ENCODE peak calls at places on chromosome 4, in seven cellular contexts. B is ovary, Q is cardiac muscle cell, G is WERI-Rb-1, K is cardiac fibroblast, F is fibroblast of pulmonary artery, N is body of pancreas. C is an unnamed sample.

GRCh38 chr4:188778880-188779279 is 639.6 kb downstream of the TRIML1 start:
- DNase-seq in B (no peak), Q (no peak), G (no peak), K (peak), F (peak), N (no peak), C (peak)

GRCh38 chr4:113869743-113870375 is 108.3 kb upstream of the CAMK2D start:
- DNase-seq in B (no peak), Q (no peak), G (no peak), K (peak), F (peak), N (no peak), C (peak)

GRCh38 chr4:78152795-78153194 is 95.7 kb downstream of the FRAS1 start:
- DNase-seq in B (no peak), Q (no peak), G (no peak), K (no peak), F (no peak), N (no peak), C (no peak)

GRCh38 chr4:2250003-2250763 is 8.3 kb upstream of the HAUS3 start:
- DNase-seq in B (peak), Q (no peak), G (no peak), K (no peak), F (no peak), N (no peak), C (no peak)

GRCh38 chr4:118948545-118949144 is 60.0 kb downstream of the SYNPO2 start:
- DNase-seq in B (no peak), Q (no peak), G (no peak), K (peak), F (no peak), N (no peak), C (no peak)

GRCh38 chr4:117740736-117741135 is 293.6 kb upstream of the NDST3 start:
- DNase-seq in B (no peak), Q (no peak), G (no peak), K (no peak), F (no peak), N (no peak), C (no peak)

GRCh38 chr4:145177511-145177905 is 2.9 kb downstream of the OTUD4 start:
- DNase-seq in B (no peak), Q (peak), G (no peak), K (peak), F (peak), N (no peak), C (no peak)

GRCh38 chr4:150033937-150034336 is 44.3 kb upstream of the DCLK2 start:
- DNase-seq in B (no peak), Q (peak), G (no peak), K (peak), F (peak), N (peak), C (no peak)

GRCh38 chr4:22515888-22516541 is at the start of gene ADGRA3:
- DNase-seq in B (peak), Q (peak), G (peak), K (peak), F (peak), N (peak), C (no peak)

DNA sequence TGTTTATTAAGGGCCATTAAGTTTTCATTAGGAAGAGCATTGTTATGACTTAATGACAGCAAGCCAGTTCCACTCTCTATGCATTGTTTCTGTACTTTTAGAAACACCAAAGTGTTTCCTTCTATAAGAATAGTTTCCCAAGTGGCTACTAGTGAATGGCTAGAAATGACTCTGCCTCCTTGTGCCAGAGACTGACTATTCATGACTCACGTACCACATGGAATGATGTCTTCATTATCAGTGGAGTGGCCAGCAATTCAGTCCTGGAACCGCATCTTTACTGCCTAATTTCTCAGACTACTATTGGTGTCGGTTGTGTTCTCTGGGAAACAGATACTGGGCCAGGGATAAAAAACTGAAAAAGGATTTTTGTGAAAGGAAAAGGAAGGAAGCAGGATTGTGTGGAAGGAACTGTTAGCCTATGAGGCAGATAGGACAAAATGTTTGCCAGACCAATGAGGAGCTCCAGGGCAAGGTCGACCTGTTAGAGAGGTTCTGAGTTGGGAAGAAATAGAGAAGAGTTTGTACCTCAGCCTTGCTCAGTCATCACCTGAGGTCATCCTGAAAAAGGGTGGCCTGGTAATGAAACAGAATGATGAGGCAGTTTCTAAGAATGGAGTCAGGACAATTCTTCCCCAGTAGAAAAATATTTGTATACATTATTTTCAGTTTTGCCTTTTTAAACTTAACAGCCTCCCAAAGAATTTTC is 218.6 kb downstream of the SPCS3 start:
- DNase-seq in B (no peak), Q (peak), G (no peak), K (peak), F (peak), N (no peak), C (no peak)
- H3K4me3 ChIP-seq in B (no peak), Q (no peak), G (no peak), K (no peak), F (no peak), N (no peak), C (no peak)

DNA sequence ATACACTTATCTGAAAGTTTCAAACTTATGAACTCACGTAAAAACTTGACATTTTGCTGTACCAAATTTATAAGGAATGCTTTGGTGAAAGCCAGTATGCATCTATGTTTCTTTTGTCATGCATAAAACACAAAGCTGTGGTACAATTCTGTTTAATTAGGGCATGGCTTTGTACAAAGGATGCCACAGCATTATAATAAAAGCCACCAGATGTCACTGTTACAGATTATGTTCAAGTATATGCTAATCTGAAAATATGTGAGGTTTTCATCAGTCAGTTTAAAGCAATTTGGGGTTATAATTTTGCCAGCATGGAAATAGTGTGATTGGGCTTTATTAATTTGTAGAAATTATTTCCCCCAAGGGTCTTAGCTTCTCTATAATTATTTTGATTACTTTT is 69.0 kb downstream of the ATOH1 start:
- DNase-seq in B (no peak), Q (peak), G (no peak), K (peak), F (peak), N (no peak), C (no peak)
- TF ChIP-seq CTCF in B (no peak), Q (no peak), G (peak), K (no peak), F (peak), N (no peak), C (peak)

GRCh38 chr4:26788341-26788733 is 72.3 kb upstream of the STIM2 start:
- DNase-seq in B (no peak), Q (no peak), G (no peak), K (no peak), F (no peak), N (no peak), C (no peak)
- H3K4me3 ChIP-seq in B (no peak), Q (no peak), G (no peak), K (no peak), F (no peak), N (no peak), C (no peak)

DNA sequence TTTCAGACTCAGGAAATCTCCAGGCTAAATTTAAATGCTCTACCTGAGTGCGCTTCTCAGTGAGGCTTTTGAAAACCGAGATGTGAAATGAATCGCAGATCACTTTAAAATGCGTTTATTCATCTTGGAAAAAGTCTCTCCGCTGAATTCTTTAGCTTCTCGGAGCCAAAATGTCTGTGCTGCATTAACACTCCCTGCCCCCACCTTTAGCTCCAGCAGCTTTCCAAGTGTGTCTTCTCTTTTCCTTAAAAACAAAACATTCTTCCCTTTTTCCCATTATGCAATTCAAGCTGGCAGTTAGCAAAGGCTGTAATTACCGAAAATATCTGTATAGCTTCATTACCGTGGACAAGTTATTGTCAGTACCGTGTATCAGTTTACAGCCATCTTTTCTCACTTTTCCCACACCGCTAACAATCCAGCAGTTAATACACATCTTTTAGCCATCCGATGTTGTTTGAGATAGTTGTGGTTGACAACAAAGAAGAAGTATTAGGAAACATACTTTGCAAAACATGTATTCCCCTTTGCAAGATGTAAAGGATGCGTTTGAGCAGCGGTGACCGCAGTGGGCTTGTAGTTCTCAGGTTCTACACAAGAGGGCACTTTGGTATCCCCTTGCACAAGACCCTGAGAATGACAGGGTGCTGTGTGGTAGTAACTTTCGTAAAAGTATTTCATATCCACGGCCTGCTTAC is 136.1 kb upstream of the STX18 start:
- DNase-seq in B (no peak), Q (peak), G (peak), K (peak), F (peak), N (no peak), C (no peak)
- TF ChIP-seq CTCF in B (no peak), Q (peak), G (peak), K (peak), F (peak), N (no peak), C (peak)

DNA sequence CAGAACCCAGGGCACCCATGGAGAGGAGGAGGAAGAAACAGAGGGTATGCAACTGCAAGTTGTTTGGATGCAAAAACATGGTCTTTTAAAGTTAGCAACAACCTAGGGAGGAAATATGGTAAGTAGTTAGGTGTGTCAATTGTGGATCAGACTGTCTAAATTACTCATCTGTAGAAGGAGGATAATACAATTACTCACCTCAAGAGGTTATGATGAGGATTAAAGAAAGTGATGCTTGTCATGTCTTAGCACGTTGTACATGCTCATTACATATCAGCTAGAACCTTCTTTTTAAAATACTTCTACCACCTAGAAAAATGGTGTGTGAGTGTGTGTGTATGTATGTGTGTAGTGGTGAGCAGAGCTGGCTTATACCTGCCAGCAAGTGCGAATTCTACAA is 2.3 kb upstream of the C1QTNF7 start:
- DNase-seq in B (no peak), Q (no peak), G (no peak), K (no peak), F (no peak), N (no peak), C (no peak)
- H3K4me3 ChIP-seq in B (no peak), Q (no peak), G (no peak), K (no peak), F (no peak), N (no peak), C (no peak)

DNA sequence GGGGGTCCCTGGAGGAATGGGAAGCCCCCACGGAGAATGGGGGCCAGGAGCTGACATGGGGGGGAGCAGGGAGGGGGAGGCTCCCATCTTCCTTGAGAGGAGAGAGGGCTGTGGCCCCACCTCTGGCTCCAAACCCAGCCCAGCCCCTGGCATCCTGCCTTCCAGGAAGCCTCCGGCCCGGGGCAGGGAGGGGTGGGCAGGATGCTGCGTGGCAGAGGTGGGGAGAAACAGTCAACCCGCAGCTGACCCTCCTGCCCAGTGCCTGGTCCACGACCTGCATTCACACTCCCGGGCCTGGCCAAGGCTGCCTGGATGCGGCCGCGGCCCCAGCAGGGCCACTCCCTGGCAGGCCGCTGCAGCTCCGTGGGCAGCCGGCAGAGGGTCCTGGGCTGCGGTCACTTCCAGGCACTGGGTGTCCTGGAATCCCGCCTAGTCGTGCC is 39.0 kb downstream of the CPLX1 start:
- DNase-seq in B (peak), Q (no peak), G (no peak), K (no peak), F (no peak), N (no peak), C (no peak)
- TF ChIP-seq CTCF in B (peak), Q (peak), G (no peak), K (peak), F (no peak), N (no peak), C (peak)

DNA sequence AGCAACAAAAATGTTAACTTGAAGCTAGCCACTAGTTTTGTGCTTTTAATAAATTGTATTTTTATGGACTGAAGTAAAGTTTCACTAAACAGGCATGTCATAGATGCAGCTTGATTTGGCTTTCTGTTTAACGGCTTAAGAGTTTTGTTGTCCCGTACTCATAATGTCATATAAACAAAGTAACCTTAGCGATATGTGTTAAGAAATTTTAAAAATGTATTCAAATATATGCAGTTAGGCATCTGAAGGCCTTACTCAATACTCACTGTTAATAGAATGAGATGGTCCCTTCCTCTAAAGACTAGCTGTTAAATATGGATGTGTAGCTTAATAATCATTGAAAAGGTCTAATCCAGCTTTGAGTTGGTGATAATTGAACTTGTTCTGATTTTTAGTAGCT is 1.0 kb upstream of the SCLT1 start:
- DNase-seq in B (no peak), Q (no peak), G (no peak), K (peak), F (no peak), N (no peak), C (no peak)
- H3K4me3 ChIP-seq in B (peak), Q (peak), G (peak), K (no peak), F (peak), N (no peak), C (no peak)

GRCh38 chr4:53376900-53377299 is 541 bp upstream of the FIP1L1 start:
- DNase-seq in B (no peak), Q (peak), G (no peak), K (no peak), F (no peak), N (no peak), C (no peak)

GRCh38 chr4:53380221-53380620 is 2.8 kb downstream of the FIP1L1 start:
- DNase-seq in B (no peak), Q (no peak), G (no peak), K (no peak), F (no peak), N (no peak), C (no peak)

GRCh38 chr4:53378171-53378482 is 686 bp downstream of the FIP1L1 start:
- DNase-seq in B (no peak), Q (no peak), G (no peak), K (no peak), F (no peak), N (no peak), C (no peak)

GRCh38 chr4:53374777-53375258 is 2.6 kb upstream of the FIP1L1 start:
- DNase-seq in B (no peak), Q (no peak), G (no peak), K (no peak), F (no peak), N (no peak), C (no peak)

DNA sequence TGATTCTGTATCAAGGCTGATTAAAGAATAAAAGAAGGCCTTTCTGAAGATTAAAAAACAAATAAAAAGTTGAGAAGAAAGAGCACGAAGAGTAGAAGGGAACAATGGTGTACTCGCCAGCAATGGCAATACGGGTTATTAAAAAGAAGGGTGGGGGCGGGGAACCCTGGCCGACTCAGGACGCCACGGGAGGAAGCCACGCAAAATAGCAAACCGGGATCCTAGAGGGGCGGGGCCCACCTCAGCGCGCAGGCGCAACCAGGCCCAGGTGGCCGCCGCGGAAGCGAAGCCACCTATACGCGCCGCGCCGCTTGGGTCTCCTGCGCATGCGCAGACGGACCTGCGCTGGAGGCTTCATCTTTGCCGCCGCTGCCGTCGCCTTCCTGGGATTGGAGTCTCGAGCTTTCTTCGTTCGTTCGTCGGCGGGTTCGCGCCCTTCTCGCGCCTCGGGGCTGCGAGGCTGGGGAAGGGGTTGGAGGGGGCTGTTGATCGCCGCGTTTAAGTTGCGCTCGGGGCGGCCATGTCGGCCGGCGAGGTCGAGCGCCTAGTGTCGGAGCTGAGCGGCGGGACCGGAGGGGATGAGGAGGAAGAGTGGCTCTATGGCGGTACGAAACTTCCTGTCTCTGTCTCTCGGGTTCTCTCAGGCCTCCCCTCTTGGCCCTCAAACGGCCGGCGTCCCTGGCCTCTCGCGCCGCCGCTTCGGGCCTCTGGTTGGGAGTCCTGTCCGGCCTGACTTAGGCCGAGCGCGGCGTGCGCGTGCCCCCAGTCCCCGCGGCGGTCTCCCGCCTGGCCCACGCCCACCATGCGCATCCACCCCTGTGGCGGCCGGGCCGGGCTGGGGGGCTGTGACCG is at the start of gene FIP1L1:
- DNase-seq in B (peak), Q (peak), G (peak), K (peak), F (peak), N (peak), C (no peak)
- TF ChIP-seq CTCF in B (no peak), Q (no peak), G (no peak), K (no peak), F (no peak), N (no peak), C (no peak)

DNA sequence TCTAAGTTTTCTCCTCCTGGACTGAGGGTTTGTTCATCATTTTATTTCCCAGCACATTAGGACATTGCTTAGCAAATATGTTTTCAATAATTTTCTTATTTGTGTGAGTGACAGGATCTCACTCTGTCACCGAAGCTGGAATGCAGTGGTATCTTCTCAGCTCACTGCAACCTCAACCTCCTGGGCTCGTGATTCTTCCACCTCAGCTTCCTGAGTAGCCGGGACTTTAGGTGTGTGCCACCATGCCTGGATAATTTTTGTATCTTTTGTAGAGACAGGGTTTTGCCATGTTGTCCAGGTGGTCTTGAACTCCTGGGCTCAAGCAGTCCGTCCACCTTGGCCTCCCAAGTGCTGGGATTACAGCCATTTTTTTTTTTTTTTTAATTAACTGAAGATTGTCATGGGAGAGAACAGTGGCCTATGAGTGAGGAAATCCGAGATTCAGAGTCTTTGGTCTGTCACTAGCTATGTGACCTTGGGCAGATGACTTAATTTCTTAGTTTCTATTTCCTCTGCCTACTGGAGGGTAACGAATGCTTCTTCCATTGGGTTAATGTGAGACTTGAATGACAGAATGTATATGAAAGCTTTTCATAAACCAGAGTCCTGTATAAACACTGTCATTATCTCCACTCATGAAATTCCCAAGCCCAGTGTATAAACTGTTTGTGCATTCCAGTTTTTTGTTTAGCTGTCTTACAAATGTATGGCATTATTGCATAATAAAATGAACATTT is 23.9 kb downstream of the MOB1B start:
- DNase-seq in B (no peak), Q (no peak), G (no peak), K (no peak), F (no peak), N (no peak), C (no peak)
- H3K4me3 ChIP-seq in B (no peak), Q (no peak), G (no peak), K (no peak), F (no peak), N (no peak), C (no peak)

C was measured in epithelial cell of proximal tubule.